ENCODE peak calls at places on chromosome 1, in eight cellular contexts. C is GM13976; G is smooth muscle cell of the brain vasculature; K is activated naive CD4-positive, alpha-beta T cell treated with anti-CD3 and anti-CD28 coated beads, Interleukin-2, amount 10 ng/mL, durations not matched to agents 7 days and 5 days; M is head of caudate nucleus; N is effector CD4-positive, alpha-beta T cell; O is RPMI7951; W is GM12865. T is an unnamed sample.
A peak's percentile ranks its signal among the peaks of the same experiment; 100 is the strongest.

GRCh38 chr1:156420209-156421061 is 51.4 kb downstream of the RHBG start:
- DNase-seq in C (peak; percentile 82), O (no peak), K (peak; percentile 57), W (peak; percentile 67), M (no peak), N (peak; percentile 13), G (no peak), T (peak; percentile 80)

GRCh38 chr1:37238376-37239224 is 204.3 kb upstream of the GRIK3 start:
- DNase-seq in W (no peak), O (no peak), N (no peak), C (peak; percentile 4), K (no peak), M (peak; percentile 81), G (no peak), T (no peak)

GRCh38 chr1:221274373-221274772 is 395.1 kb downstream of the HLX start:
- DNase-seq in K (no peak), M (no peak), O (no peak), W (no peak), G (no peak), C (no peak), N (no peak), T (no peak)

GRCh38 chr1:54996359-54996868 is 2.3 kb upstream of the BSND start:
- DNase-seq in M (peak; percentile 80), O (peak; percentile 62), K (peak; percentile 82), G (peak; percentile 39), C (peak; percentile 95), W (peak; percentile 85), N (peak; percentile 60), T (peak; percentile 94)

GRCh38 chr1:2583331-2583791 is 3.2 kb upstream of the PRXL2B start:
- DNase-seq in C (no peak), O (no peak), G (no peak), K (no peak), M (no peak), W (no peak), N (no peak), T (no peak)

GRCh38 chr1:8547791-8548190 is 229.9 kb downstream of the SLC45A1 start:
- DNase-seq in G (no peak), W (no peak), N (no peak), M (no peak), C (no peak), K (no peak), O (no peak), T (no peak)

GRCh38 chr1:65939636-65940035 is 146.9 kb downstream of the PDE4B start:
- DNase-seq in N (no peak), M (peak; percentile 63), K (no peak), C (no peak), G (no peak), O (no peak), W (no peak), T (no peak)

GRCh38 chr1:179803916-179804315 is 60.8 kb downstream of the FAM163A start:
- DNase-seq in C (no peak), G (no peak), K (no peak), W (no peak), O (no peak), N (no peak), M (no peak), T (no peak)

GRCh38 chr1:24742090-24742938 is 2.9 kb upstream of the CLIC4 start:
- DNase-seq in W (no peak), G (no peak), K (peak; percentile 19), N (no peak), O (peak; percentile 55), C (no peak), M (no peak), T (no peak)

T was measured in GM20000.